ENCODE peak calls at places on chromosomes 7 and 10, in seven cellular contexts. E is fibroblast of the aortic adventitia; U is BE2C; N is astrocyte of the cerebellum; B is bronchial epithelial cell; Z is foreskin fibroblast; G is CD8-positive, alpha-beta T cell. H is an unnamed sample.

GRCh38 chr10:5888352-5888751 is 1.3 kb downstream of the ANKRD16 start:
- DNase-seq in E (peak), G (no peak), U (no peak), N (no peak), B (peak), Z (peak), H (peak)

GRCh38 chr10:71770255-71770654 is 3.1 kb downstream of the VSIR start:
- DNase-seq in G (no peak), Z (peak), B (peak), N (no peak), E (peak), U (no peak), H (peak)

GRCh38 chr7:145633513-145633912 is 483.1 kb upstream of the CNTNAP2 start:
- DNase-seq in G (no peak), U (no peak), E (no peak), Z (no peak), N (no peak), B (peak), H (peak)

GRCh38 chr7:92158660-92159575 is 20.0 kb downstream of the LRRD1 start:
- DNase-seq in G (no peak), E (peak), N (peak), B (peak), U (no peak), Z (peak), H (peak)

GRCh38 chr10:124701435-124701834 is 42.7 kb downstream of the FAM53B start:
- DNase-seq in G (no peak), B (no peak), U (no peak), E (peak), Z (peak), N (peak), H (no peak)

GRCh38 chr7:33981221-33981620 is 75.9 kb downstream of the BMPER start:
- DNase-seq in B (no peak), E (no peak), Z (peak), U (no peak), N (no peak), G (no peak), H (no peak)

GRCh38 chr7:51366930-51367613 is 50.5 kb upstream of the COBL start:
- DNase-seq in Z (peak), B (peak), E (peak), U (peak), N (peak), G (no peak), H (peak)

GRCh38 chr10:21057989-21058388 is 160.9 kb upstream of the NEBL start:
- DNase-seq in N (no peak), G (no peak), B (no peak), E (no peak), U (no peak), Z (no peak), H (no peak)

GRCh38 chr7:90626011-90626410 is 29.9 kb downstream of the CDK14 start:
- DNase-seq in E (peak), N (peak), B (peak), G (no peak), U (no peak), Z (peak), H (peak)

GRCh38 chr10:17175551-17175950 is 25.9 kb downstream of the TRDMT1 start:
- DNase-seq in B (peak), E (peak), U (no peak), Z (peak), G (no peak), N (no peak), H (peak)

GRCh38 chr7:110948280-110948679 is 142.6 kb upstream of the LRRN3 start:
- DNase-seq in G (no peak), E (no peak), N (no peak), U (no peak), B (no peak), Z (peak), H (no peak)

GRCh38 chr7:7732566-7733290 is 14.3 kb upstream of the RPA3 start:
- DNase-seq in N (peak), Z (peak), U (no peak), B (no peak), E (peak), G (no peak), H (no peak)

GRCh38 chr10:132432176-132432540 is 35.2 kb downstream of the PWWP2B start:
- DNase-seq in E (no peak), B (no peak), N (no peak), Z (no peak), U (no peak), G (no peak), H (no peak)

GRCh38 chr7:73703985-73704639 is 15.4 kb downstream of the STX1A start:
- DNase-seq in G (no peak), Z (peak), N (no peak), B (peak), E (peak), U (peak), H (peak)

GRCh38 chr10:7193369-7193768 is 217.5 kb downstream of the SFMBT2 start:
- DNase-seq in U (no peak), G (no peak), Z (peak), E (no peak), N (no peak), B (no peak), H (no peak)

GRCh38 chr10:114874827-114875541 is 53.4 kb downstream of the FHIP2A start:
- DNase-seq in U (peak), E (peak), N (no peak), B (no peak), G (no peak), Z (peak), H (no peak)

GRCh38 chr10:43130756-43131155 is 7.5 kb upstream of the CSGALNACT2 start:
- DNase-seq in B (peak), U (no peak), N (no peak), Z (no peak), E (no peak), G (no peak), H (peak)

GRCh38 chr7:32957326-32958045 is at the start of gene FKBP9:
- DNase-seq in E (peak), Z (peak), B (peak), U (peak), N (no peak), G (no peak), H (peak)

GRCh38 chr10:44854693-44855350 is 56.3 kb upstream of the TMEM72 start:
- DNase-seq in N (no peak), E (no peak), B (no peak), U (no peak), G (no peak), Z (no peak), H (no peak)

GRCh38 chr7:69403169-69403568 is 195.1 kb upstream of the AUTS2 start:
- DNase-seq in E (no peak), B (no peak), G (no peak), Z (no peak), N (no peak), U (peak), H (no peak)

GRCh38 chr7:85074016-85074415 is 112.8 kb downstream of the SEMA3D start:
- DNase-seq in U (no peak), G (no peak), Z (peak), B (peak), E (no peak), N (no peak), H (no peak)

GRCh38 chr10:110671788-110672579 is 27.8 kb downstream of the RBM20 start:
- DNase-seq in N (peak), Z (peak), G (peak), E (peak), U (peak), B (peak), H (peak)

DNA sequence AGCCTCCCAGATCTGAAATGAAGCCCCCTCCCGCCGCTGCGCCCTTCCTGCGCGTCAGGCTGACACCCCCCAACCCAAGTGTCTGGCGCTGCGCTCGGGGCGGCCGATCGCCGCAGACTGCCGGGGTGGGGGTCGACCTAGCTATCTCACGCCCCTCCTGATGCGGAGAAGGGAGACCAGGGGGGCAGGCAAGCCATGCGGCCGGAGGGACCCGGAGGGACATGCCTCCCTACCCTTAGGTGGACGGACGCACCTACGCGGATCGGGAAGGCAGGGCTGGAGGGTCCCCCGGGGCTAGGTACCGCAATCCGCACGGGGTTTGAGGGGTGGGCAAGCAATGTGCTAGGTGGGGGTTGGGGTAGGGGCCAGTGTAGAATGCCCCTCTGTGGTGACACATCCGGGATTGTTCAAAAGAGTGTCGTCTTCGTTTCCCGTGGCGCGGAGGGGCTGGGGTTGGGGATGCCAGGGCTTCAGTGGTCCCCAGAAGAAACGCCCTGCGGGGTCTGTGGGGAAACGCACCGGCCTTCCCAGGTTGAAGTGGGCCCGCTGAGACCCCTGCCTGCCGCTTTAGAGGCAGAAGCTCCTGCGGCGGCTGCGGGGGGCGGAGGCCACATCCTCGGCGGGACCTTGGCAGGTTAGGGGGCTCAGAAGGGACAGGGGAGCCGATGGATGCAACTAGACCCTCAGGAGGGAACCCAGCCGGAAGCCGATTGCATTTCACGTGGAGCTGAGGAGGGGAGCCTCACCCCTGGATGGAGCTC is 913 bp downstream of the ADCYAP1R1 start:
- DNase-seq in B (no peak), Z (no peak), U (no peak), G (no peak), E (no peak), N (no peak), H (no peak)
- H3K4me3 ChIP-seq in B (no peak), Z (no peak), U (peak), G (no peak), E (no peak), N (peak), H (no peak)

DNA sequence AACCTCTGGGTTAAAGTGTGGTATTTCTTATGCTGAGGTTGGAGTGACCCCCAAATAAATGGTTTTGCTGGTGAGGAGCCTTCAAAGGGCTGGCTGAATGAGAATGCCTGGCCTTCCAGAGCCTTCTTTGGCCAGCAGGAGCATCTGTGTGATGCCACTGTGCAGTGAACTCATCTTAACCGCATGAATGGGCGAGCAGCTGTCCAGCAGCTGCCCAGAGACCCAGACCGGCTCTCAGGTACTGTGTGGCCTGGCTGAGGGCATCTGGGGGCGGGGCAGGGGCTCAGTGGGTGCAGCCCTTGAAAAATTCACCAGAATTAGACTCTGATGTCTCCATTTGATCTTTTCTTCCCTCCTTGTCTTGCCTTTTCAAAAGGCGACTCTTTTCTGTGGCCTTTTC is 59.0 kb downstream of the SYPL1 start:
- DNase-seq in B (no peak), N (no peak), G (no peak), Z (peak), U (no peak), E (no peak), H (no peak)
- TF ChIP-seq CTCF in B (no peak), N (peak), G (no peak), Z (no peak), U (no peak), E (no peak), H (no peak)

GRCh38 chr10:119209050-119209735 is 1.8 kb downstream of the GRK5 start:
- DNase-seq in U (peak), E (peak), N (no peak), G (peak), B (peak), Z (peak), H (peak)
- H3K4me3 ChIP-seq in U (peak), E (peak), N (peak), G (peak), B (no peak), Z (peak), H (peak)

DNA sequence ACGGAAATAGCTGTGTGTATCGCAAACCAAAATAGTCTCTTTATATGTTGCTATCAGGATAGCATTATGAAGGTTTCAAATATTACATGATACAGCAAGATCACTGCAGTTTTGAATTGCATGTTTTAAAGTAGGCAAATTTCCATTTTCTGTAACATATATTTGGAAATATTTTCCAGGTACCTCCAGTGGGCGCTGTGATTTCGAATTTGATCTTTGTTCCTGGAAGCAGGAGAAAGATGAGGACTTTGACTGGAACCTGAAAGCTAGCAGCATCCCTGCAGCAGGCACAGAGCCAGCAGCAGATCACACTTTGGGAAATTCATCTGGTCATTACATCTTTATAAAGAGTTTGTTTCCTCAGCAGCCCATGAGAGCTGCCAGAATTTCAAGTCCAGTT is 299.0 kb downstream of the MALRD1 start:
- DNase-seq in U (no peak), B (no peak), Z (no peak), N (no peak), G (no peak), E (peak), H (peak)
- TF ChIP-seq CTCF in U (peak), B (peak), Z (no peak), N (peak), G (no peak), E (peak), H (peak)

DNA sequence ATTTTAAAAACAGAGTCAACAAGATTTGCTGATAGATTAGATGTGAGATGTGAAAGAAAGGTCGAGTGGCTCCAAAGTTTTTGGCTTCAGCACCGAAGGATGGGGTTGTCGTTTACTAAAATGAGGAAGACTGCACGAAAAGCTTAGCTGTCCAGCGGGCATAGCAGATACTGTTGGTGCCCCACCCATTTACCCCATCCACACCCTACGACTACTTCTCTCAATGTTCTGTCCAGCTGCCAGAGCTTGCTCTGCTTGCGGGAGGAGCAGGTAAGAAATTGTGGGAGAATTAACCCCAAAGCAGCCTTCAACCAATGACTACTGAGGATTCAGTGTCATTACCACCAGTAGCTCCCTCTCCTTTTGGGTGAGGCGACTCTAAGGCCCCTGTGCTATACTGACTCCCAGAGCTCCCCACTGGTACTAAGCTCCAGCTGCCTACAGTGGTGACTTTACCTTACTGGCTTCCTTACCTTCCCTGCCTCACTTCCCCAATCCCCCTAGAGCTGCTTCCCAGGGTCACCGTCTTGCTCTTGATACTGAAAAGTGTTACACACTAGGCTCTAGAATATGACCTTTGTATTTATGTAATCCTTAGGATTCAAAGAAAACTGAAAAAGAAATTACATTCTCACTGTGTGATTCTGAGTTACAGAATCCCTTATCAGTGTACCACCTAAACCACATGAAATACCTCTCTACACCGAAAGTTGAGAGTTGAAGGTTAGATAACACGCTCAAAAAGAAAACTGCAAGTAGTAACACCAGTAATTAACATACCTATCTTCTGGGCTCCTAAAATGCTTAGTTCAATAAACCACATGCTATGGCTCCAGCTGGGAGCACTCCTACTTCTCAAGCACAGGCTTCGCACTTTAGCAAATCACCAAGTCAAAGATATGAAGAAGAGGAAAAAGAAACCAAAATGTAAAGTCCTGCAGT is 22.2 kb downstream of the CACUL1 start:
- DNase-seq in Z (no peak), B (no peak), N (no peak), G (no peak), U (no peak), E (no peak), H (no peak)
- H3K4me3 ChIP-seq in Z (no peak), B (no peak), N (no peak), G (no peak), U (no peak), E (no peak), H (no peak)

GRCh38 chr7:22587322-22587721 is 87.3 kb upstream of the STEAP1B start:
- DNase-seq in U (no peak), N (no peak), G (no peak), Z (no peak), B (peak), E (peak), H (peak)

GRCh38 chr7:22588396-22588795 is 88.4 kb upstream of the STEAP1B start:
- DNase-seq in E (peak), U (no peak), N (no peak), B (no peak), Z (no peak), G (no peak), H (no peak)

GRCh38 chr7:22586101-22586805 is 86.3 kb upstream of the STEAP1B start:
- DNase-seq in E (no peak), N (no peak), B (peak), Z (no peak), U (no peak), G (no peak), H (no peak)

GRCh38 chr7:22584179-22584578 is 84.2 kb upstream of the STEAP1B start:
- DNase-seq in U (no peak), Z (no peak), E (no peak), B (no peak), G (no peak), N (no peak), H (no peak)

DNA sequence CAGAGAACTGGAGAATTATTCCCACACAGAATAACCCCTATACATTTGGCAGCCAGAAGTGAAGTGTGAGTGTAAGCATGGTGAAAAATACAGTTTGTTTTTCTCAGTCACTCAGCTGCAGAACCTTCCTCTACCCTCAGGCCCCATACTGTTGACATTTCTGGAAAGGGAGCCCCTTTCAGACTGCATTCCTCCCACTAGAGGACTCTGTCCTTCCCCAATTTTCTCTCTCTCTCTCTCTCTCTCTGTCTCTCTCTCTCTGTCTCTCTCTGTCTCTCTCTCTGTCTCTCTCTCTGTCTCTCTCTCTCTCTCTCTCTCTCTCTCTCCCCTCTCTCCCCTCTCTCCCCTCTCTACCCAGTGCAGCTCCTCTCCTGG is 86.8 kb upstream of the STEAP1B start:
- DNase-seq in Z (peak), N (no peak), U (no peak), E (peak), B (peak), G (no peak), H (peak)
- TF ChIP-seq CTCF in Z (peak), N (peak), U (peak), E (peak), B (peak), G (no peak), H (peak)

DNA sequence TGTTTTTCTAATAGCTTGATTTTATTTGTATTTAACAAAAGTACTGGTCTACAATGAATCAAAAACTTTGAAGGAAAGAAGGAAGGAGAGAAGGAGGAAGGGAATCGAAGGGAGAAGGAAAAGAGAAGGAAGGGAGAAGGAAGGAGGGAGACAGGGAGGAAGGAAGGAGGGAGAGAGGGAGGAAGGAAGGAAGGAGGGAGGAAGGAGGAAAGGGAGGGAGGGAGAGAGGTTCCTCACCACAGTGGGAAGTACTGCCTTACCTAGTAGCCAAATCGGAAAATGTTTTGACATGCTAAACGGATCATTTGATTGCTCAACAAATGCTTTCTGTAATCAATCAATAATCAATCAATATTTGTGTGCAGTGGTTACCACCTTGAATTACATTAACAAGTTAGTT is 225.8 kb upstream of the CELF2 start:
- DNase-seq in U (no peak), Z (no peak), B (no peak), N (no peak), G (no peak), E (no peak), H (no peak)
- H3K4me3 ChIP-seq in U (no peak), Z (no peak), B (no peak), N (no peak), G (no peak), E (no peak), H (no peak)

DNA sequence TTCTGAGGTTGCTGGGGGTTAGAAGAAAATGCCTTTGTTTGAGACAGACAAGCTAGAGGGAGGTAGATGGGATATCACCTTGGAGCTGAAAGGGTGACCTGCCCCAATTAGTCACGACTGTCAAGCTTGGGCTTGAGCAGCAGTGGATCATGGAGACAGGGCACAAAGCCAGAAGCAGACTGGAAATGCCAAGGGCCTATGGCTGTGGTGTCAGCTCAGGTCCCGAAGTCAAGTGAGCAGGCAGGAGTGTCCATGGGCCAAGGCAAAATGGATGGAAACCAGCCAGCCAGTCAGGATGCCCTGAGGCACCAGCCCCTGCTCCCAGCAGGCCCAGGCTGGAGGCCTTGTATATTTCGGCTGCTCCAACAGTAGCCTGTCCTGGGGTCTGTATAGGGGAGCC is 96.9 kb upstream of the ARHGAP21 start:
- DNase-seq in B (peak), U (peak), G (no peak), Z (peak), E (no peak), N (no peak), H (peak)
- TF ChIP-seq CTCF in B (no peak), U (no peak), G (no peak), Z (no peak), E (no peak), N (no peak), H (no peak)

GRCh38 chr7:20508109-20508508 is 107.4 kb upstream of the ABCB5 start:
- DNase-seq in G (no peak), Z (no peak), B (peak), U (no peak), N (peak), E (no peak), H (peak)
- H3K4me3 ChIP-seq in G (no peak), Z (no peak), B (no peak), U (no peak), N (no peak), E (no peak), H (no peak)